ENCODE peak calls at places on chromosomes 13 and 19, in eight cellular contexts. One of them, this sample, is unnamed.
A peak's percentile ranks its signal among the peaks of the same experiment; 100 is the strongest.

GRCh38 chr19:11066326-11066725 is 22.9 kb upstream of the LDLR start:
- DNase-seq in T-cell: no peak
- DNase-seq in caudate nucleus: no peak
- DNase-seq in colonic mucosa: no peak
- DNase-seq in adrenal gland: no peak
- DNase-seq in HTR-8/SVneo: no peak
- DNase-seq in dorsolateral prefrontal cortex: no peak
- DNase-seq in NT2/D1: no peak
- DNase-seq in this sample: no peak

GRCh38 chr13:112443191-112444000 is 67.2 kb downstream of the SPACA7 start:
- DNase-seq in T-cell: no peak
- DNase-seq in caudate nucleus: no peak
- DNase-seq in colonic mucosa: peak; percentile 18
- DNase-seq in adrenal gland: no peak
- DNase-seq in HTR-8/SVneo: no peak
- DNase-seq in dorsolateral prefrontal cortex: no peak
- DNase-seq in NT2/D1: peak; percentile 8
- DNase-seq in this sample: no peak

GRCh38 chr19:3407556-3408516 is 41.5 kb downstream of the NFIC start:
- DNase-seq in T-cell: no peak
- DNase-seq in caudate nucleus: peak; percentile 51
- DNase-seq in colonic mucosa: no peak
- DNase-seq in adrenal gland: peak; percentile 72
- DNase-seq in HTR-8/SVneo: no peak
- DNase-seq in dorsolateral prefrontal cortex: no peak
- DNase-seq in NT2/D1: no peak
- DNase-seq in this sample: peak; percentile 65

GRCh38 chr13:49343255-49343654 is 95.5 kb downstream of the CDADC1 start:
- DNase-seq in T-cell: no peak
- DNase-seq in caudate nucleus: no peak
- DNase-seq in colonic mucosa: no peak
- DNase-seq in adrenal gland: no peak
- DNase-seq in HTR-8/SVneo: no peak
- DNase-seq in dorsolateral prefrontal cortex: no peak
- DNase-seq in NT2/D1: no peak
- DNase-seq in this sample: no peak

GRCh38 chr13:96089749-96090239 is at the start of gene HS6ST3:
- DNase-seq in T-cell: no peak
- DNase-seq in caudate nucleus: peak; percentile 80
- DNase-seq in colonic mucosa: no peak
- DNase-seq in adrenal gland: peak; percentile 59
- DNase-seq in HTR-8/SVneo: no peak
- DNase-seq in dorsolateral prefrontal cortex: peak; percentile 28
- DNase-seq in NT2/D1: no peak
- DNase-seq in this sample: peak; percentile 12

GRCh38 chr13:33649212-33649917 is 168.6 kb upstream of the RFC3 start:
- DNase-seq in T-cell: no peak
- DNase-seq in caudate nucleus: no peak
- DNase-seq in colonic mucosa: no peak
- DNase-seq in adrenal gland: peak; percentile 18
- DNase-seq in HTR-8/SVneo: no peak
- DNase-seq in dorsolateral prefrontal cortex: no peak
- DNase-seq in NT2/D1: no peak
- DNase-seq in this sample: no peak

GRCh38 chr19:33795370-33796163 is 1.1 kb upstream of the KCTD15 start:
- DNase-seq in T-cell: no peak
- DNase-seq in caudate nucleus: peak; percentile 30
- DNase-seq in colonic mucosa: peak; percentile 85
- DNase-seq in adrenal gland: peak; percentile 52
- DNase-seq in HTR-8/SVneo: peak; percentile 82
- DNase-seq in dorsolateral prefrontal cortex: no peak
- DNase-seq in NT2/D1: peak; percentile 64
- DNase-seq in this sample: peak; percentile 43

GRCh38 chr19:16825312-16826168 is 3.7 kb upstream of the SIN3B start:
- DNase-seq in T-cell: no peak
- DNase-seq in caudate nucleus: peak; percentile 69
- DNase-seq in colonic mucosa: peak; percentile 38
- DNase-seq in adrenal gland: peak; percentile 79
- DNase-seq in HTR-8/SVneo: no peak
- DNase-seq in dorsolateral prefrontal cortex: peak; percentile 40
- DNase-seq in NT2/D1: peak; percentile 80
- DNase-seq in this sample: peak; percentile 21

GRCh38 chr13:111423168-111423785 is 102.8 kb downstream of the TEX29 start:
- DNase-seq in T-cell: no peak
- DNase-seq in caudate nucleus: no peak
- DNase-seq in colonic mucosa: no peak
- DNase-seq in adrenal gland: no peak
- DNase-seq in HTR-8/SVneo: no peak
- DNase-seq in dorsolateral prefrontal cortex: no peak
- DNase-seq in NT2/D1: no peak
- DNase-seq in this sample: no peak

GRCh38 chr19:10603873-10604459 is 16.9 kb upstream of the AP1M2 start:
- DNase-seq in T-cell: peak; percentile 62
- DNase-seq in caudate nucleus: no peak
- DNase-seq in colonic mucosa: no peak
- DNase-seq in adrenal gland: no peak
- DNase-seq in HTR-8/SVneo: no peak
- DNase-seq in dorsolateral prefrontal cortex: no peak
- DNase-seq in NT2/D1: no peak
- DNase-seq in this sample: no peak

GRCh38 chr19:13195678-13196077 is 45.5 kb downstream of the IER2 start:
- DNase-seq in T-cell: peak; percentile 41
- DNase-seq in caudate nucleus: no peak
- DNase-seq in colonic mucosa: peak; percentile 80
- DNase-seq in adrenal gland: no peak
- DNase-seq in HTR-8/SVneo: no peak
- DNase-seq in dorsolateral prefrontal cortex: no peak
- DNase-seq in NT2/D1: peak; percentile 75
- DNase-seq in this sample: no peak

GRCh38 chr13:30134578-30134977 is 172.8 kb downstream of the KATNAL1 start:
- DNase-seq in T-cell: no peak
- DNase-seq in caudate nucleus: no peak
- DNase-seq in colonic mucosa: no peak
- DNase-seq in adrenal gland: no peak
- DNase-seq in HTR-8/SVneo: no peak
- DNase-seq in dorsolateral prefrontal cortex: no peak
- DNase-seq in NT2/D1: no peak
- DNase-seq in this sample: no peak

GRCh38 chr19:11165486-11166030 is 10.0 kb upstream of the SPC24 start:
- DNase-seq in T-cell: no peak
- DNase-seq in caudate nucleus: no peak
- DNase-seq in colonic mucosa: no peak
- DNase-seq in adrenal gland: no peak
- DNase-seq in HTR-8/SVneo: no peak
- DNase-seq in dorsolateral prefrontal cortex: no peak
- DNase-seq in NT2/D1: no peak
- DNase-seq in this sample: no peak

GRCh38 chr19:18385675-18386542 is at the start of gene GDF15:
- DNase-seq in T-cell: no peak
- DNase-seq in caudate nucleus: no peak
- DNase-seq in colonic mucosa: peak; percentile 98
- DNase-seq in adrenal gland: peak; percentile 50
- DNase-seq in HTR-8/SVneo: no peak
- DNase-seq in dorsolateral prefrontal cortex: no peak
- DNase-seq in NT2/D1: peak; percentile 38
- DNase-seq in this sample: no peak

GRCh38 chr19:11551603-11552235 is 7.3 kb downstream of the ELOF1 start:
- DNase-seq in T-cell: no peak
- DNase-seq in caudate nucleus: no peak
- DNase-seq in colonic mucosa: no peak
- DNase-seq in adrenal gland: no peak
- DNase-seq in HTR-8/SVneo: no peak
- DNase-seq in dorsolateral prefrontal cortex: no peak
- DNase-seq in NT2/D1: no peak
- DNase-seq in this sample: no peak

GRCh38 chr19:30696514-30696913 is 324.3 kb downstream of the ZNF536 start:
- DNase-seq in T-cell: no peak
- DNase-seq in caudate nucleus: no peak
- DNase-seq in colonic mucosa: no peak
- DNase-seq in adrenal gland: no peak
- DNase-seq in HTR-8/SVneo: no peak
- DNase-seq in dorsolateral prefrontal cortex: no peak
- DNase-seq in NT2/D1: no peak
- DNase-seq in this sample: no peak

GRCh38 chr19:10419646-10420443 is 493 bp upstream of the PDE4A start:
- DNase-seq in T-cell: no peak
- DNase-seq in caudate nucleus: peak; percentile 87
- DNase-seq in colonic mucosa: no peak
- DNase-seq in adrenal gland: no peak
- DNase-seq in HTR-8/SVneo: no peak
- DNase-seq in dorsolateral prefrontal cortex: no peak
- DNase-seq in NT2/D1: peak; percentile 95
- DNase-seq in this sample: peak; percentile 25

GRCh38 chr13:43119206-43119605 is 95.8 kb downstream of the DNAJC15 start:
- DNase-seq in T-cell: no peak
- DNase-seq in caudate nucleus: no peak
- DNase-seq in colonic mucosa: no peak
- DNase-seq in adrenal gland: no peak
- DNase-seq in HTR-8/SVneo: no peak
- DNase-seq in dorsolateral prefrontal cortex: no peak
- DNase-seq in NT2/D1: no peak
- DNase-seq in this sample: no peak

GRCh38 chr13:43153436-43154082 is 130.2 kb downstream of the DNAJC15 start:
- DNase-seq in T-cell: no peak
- DNase-seq in caudate nucleus: no peak
- DNase-seq in colonic mucosa: no peak
- DNase-seq in adrenal gland: no peak
- DNase-seq in HTR-8/SVneo: peak; percentile 57
- DNase-seq in dorsolateral prefrontal cortex: no peak
- DNase-seq in NT2/D1: no peak
- DNase-seq in this sample: no peak

GRCh38 chr13:101917833-101918755 is 465.6 kb downstream of the ITGBL1 start:
- DNase-seq in T-cell: no peak
- DNase-seq in caudate nucleus: peak; percentile 38
- DNase-seq in colonic mucosa: no peak
- DNase-seq in adrenal gland: no peak
- DNase-seq in HTR-8/SVneo: peak; percentile 4
- DNase-seq in dorsolateral prefrontal cortex: no peak
- DNase-seq in NT2/D1: no peak
- DNase-seq in this sample: no peak